ENCODE peak calls at places on chromosomes 4 and X, in eight cellular contexts. L, O, M, G, Z, C, I and U are unnamed samples.

GRCh38 chr4:41192136-41192535 is 22.2 kb downstream of the APBB2 start:
- DNase-seq in L (peak; percentile 59), O (no peak), M (peak; percentile 67), G (no peak), Z (peak; percentile 75), C (no peak), I (no peak), U (no peak)

GRCh38 chrX:24360272-24360671 is at the start of gene SUPT20HL1:
- DNase-seq in L (no peak), O (no peak), M (no peak), G (no peak), Z (no peak), C (no peak), I (no peak), U (no peak)

GRCh38 chr4:188383180-188383579 is 243.9 kb downstream of the TRIML1 start:
- DNase-seq in L (no peak), O (no peak), M (no peak), G (no peak), Z (no peak), C (no peak), I (no peak), U (no peak)

GRCh38 chr4:142091085-142091513 is 454.7 kb downstream of the IL15 start:
- DNase-seq in L (peak; percentile 99), O (no peak), M (peak; percentile 100), G (no peak), Z (peak; percentile 100), C (peak; percentile 84), I (no peak), U (peak; percentile 76)

GRCh38 chr4:3047464-3048286 is 26.7 kb downstream of the HTT-AS start:
- DNase-seq in L (peak; percentile 28), O (peak; percentile 95), M (peak; percentile 46), G (peak; percentile 65), Z (peak; percentile 57), C (peak; percentile 60), I (peak; percentile 86), U (no peak)

GRCh38 chr4:149345424-149345823 is 470.2 kb downstream of the IQCM start:
- DNase-seq in L (no peak), O (no peak), M (no peak), G (no peak), Z (no peak), C (no peak), I (no peak), U (no peak)

GRCh38 chrX:63738696-63739095 is 46.3 kb downstream of the ARHGEF9 start:
- DNase-seq in L (no peak), O (no peak), M (no peak), G (no peak), Z (no peak), C (no peak), I (no peak), U (no peak)

GRCh38 chr4:41178372-41179085 is 35.8 kb downstream of the APBB2 start:
- DNase-seq in L (peak; percentile 96), O (no peak), M (peak; percentile 98), G (no peak), Z (peak; percentile 94), C (peak; percentile 90), I (no peak), U (peak; percentile 78)

GRCh38 chrX:69961365-69962072 is 88.2 kb downstream of the AWAT2 start:
- DNase-seq in L (no peak), O (no peak), M (no peak), G (no peak), Z (peak; percentile 32), C (peak; percentile 15), I (no peak), U (no peak)

GRCh38 chrX:40093586-40093985 is 4.2 kb downstream of the BCOR start:
- DNase-seq in L (no peak), O (no peak), M (no peak), G (no peak), Z (no peak), C (no peak), I (no peak), U (no peak)

GRCh38 chrX:40090961-40091360 is 6.8 kb downstream of the BCOR start:
- DNase-seq in L (no peak), O (no peak), M (no peak), G (no peak), Z (no peak), C (no peak), I (no peak), U (no peak)

GRCh38 chrX:40091691-40092421 is 5.9 kb downstream of the BCOR start:
- DNase-seq in L (no peak), O (no peak), M (no peak), G (no peak), Z (no peak), C (no peak), I (no peak), U (no peak)

GRCh38 chrX:40094041-40094899 is 3.5 kb downstream of the BCOR start:
- DNase-seq in L (peak; percentile 59), O (no peak), M (peak; percentile 60), G (peak; percentile 50), Z (no peak), C (no peak), I (no peak), U (no peak)

DNA sequence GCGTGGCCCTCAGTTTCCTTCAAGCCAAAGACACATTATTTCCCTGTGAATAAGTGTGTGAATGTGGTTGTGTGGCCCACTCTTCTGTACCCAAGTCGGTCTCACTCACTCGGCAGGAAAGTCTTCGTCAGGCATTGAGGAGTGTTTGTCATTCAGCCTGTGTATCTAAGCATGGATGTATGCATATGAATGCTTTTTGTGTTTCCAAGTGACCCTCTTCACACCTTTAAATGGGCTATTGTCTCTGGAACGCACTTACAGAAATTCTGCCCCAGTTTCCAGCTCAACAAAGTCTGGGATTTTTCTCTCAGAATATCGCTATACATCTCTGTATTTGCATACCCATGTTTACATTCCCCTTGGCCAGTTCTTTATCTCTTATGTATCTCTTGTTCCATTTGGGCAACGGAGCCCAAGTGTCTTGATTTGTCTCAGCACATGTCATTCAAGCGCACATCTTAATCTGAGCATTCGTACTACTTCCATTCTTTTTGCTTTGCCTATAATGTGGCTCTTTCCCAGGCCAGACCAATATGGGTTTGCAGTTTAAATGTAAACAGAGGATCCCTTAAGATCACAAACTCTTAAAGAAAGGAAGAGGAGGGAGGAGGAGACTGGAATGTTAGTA is 4.8 kb downstream of the BCOR start:
- DNase-seq in L (no peak), O (no peak), M (no peak), G (no peak), Z (no peak), C (no peak), I (no peak), U (no peak)
- H3K4me3 ChIP-seq in L (no peak overlapping the region), O (no peak overlapping the region), M (no peak overlapping the region), G (no peak overlapping the region), Z (no peak overlapping the region), C (no peak overlapping the region), I (no peak overlapping the region), U (no peak overlapping the region)

GRCh38 chr4:176717237-176717636 is 75.5 kb downstream of the VEGFC start:
- DNase-seq in L (no peak), O (no peak), M (no peak), G (no peak), Z (no peak), C (no peak), I (no peak), U (no peak)
- TF ChIP-seq CTCF in L (no peak), O (no peak), M (no peak), G (no peak), Z (no peak), C (no peak), I (no peak), U (no peak)

DNA sequence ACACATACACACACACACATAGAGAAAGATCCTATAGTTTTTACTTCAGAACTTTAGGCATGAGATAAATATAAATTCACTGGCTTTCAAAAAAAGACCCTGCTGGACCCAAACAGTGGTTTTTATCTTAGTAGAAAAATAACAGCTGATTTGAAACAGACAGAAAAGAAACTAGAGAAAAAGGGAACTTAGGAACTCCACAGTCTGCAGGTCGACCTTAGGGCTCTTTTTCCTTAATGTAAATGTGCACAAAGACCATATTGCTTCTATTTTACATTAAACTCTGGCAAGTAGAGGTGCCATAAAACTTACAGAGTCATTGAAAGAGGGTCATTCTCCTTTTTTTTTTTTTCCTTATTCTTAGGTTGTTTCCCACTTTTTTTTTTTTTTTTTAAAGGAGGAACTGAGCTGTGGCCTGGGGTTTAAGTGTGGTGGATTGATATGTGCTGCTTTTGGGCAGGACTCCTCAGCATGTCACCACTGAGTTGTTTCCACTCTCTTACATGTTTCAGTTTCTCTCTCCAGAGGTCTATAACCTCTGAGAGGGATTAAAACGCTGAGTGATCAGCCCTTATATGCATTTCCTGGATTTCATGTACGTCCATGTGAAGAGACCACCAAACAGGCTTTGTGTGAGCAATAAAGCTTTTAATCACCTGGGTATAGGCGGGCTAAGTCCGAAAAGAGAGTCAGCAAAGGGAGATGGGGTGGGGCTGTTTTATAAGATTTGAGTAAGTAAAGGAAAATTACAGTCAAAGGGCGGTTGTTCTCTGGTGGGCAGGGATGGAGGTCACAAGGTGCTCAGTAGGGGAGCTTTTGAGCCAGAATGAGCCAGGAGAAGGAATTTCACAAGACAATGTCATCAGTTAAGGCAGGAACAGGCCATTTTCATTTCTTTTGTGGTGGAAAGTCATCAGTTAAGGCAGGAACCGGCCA is 70.8 kb upstream of the PACRGL start:
- DNase-seq in L (no peak), O (no peak), M (no peak), G (no peak), Z (no peak), C (no peak), I (no peak), U (no peak)
- H3K4me3 ChIP-seq in L (no peak overlapping the region), O (no peak overlapping the region), M (no peak overlapping the region), G (no peak overlapping the region), Z (no peak overlapping the region), C (no peak overlapping the region), I (no peak overlapping the region), U (no peak overlapping the region)

GRCh38 chr4:165351359-165352130 is 24.1 kb downstream of the MSMO1 start:
- DNase-seq in L (no peak), O (no peak), M (no peak), G (no peak), Z (no peak), C (no peak), I (no peak), U (no peak)

GRCh38 chr4:165343353-165344191 is 16.1 kb downstream of the MSMO1 start:
- DNase-seq in L (no peak), O (no peak), M (peak; percentile 20), G (no peak), Z (no peak), C (no peak), I (no peak), U (no peak)

GRCh38 chr4:165347647-165348569 is 20.4 kb downstream of the MSMO1 start:
- DNase-seq in L (no peak), O (no peak), M (no peak), G (no peak), Z (no peak), C (no peak), I (no peak), U (no peak)

DNA sequence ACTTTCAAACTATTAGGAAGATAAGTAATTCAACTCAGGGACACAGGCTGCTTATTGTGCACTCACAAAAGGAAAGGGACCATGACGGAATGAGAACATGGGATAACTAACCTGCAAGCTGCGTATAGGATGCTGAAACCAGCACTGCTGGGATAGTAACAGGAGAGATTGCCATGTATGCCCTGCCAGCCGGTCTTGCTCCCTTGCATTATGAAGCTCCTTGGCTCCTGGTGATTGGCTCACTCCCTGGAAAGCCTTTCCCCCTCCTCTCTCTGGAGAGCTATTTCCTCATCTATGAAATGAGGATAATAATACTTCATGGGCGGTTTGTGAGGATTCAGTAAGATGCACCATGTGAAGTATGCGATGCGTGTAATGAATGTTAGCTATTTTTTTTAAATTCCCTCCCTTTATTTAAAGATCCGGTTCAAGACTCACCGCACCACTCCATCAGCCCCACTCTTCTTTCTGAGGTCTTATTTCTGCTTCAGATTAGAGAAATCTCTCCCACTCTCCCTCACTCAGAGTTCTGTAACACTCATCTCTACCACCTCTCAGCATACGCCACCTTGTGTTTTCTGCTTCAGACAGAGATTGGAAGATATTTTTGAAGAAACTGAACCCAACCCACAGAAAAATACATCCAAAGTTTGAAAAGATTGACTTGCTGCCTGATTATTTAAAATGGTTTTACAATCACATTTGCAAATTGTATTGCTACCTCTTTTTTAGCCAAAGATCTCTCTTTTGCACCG is 18.4 kb downstream of the MSMO1 start:
- DNase-seq in L (no peak), O (no peak), M (peak; percentile 46), G (no peak), Z (no peak), C (no peak), I (no peak), U (no peak)
- TF ChIP-seq CTCF in L (peak; percentile 11), O (no peak), M (peak; percentile 40), G (no peak), Z (peak; percentile 23), C (peak; percentile 31), I (no peak), U (peak; percentile 9)